ENCODE peak calls at places on chromosomes 11 and 22, in five cellular contexts. P is IMR-90, B is K562, W is suprapubic skin, L is HCT116. R is an unnamed sample.

GRCh38 chr22:18999416-18999815 is 63.3 kb upstream of the PRODH start:
- DNase-seq in P (no peak), B (no peak), W (no peak), L (no peak), R (no peak)

GRCh38 chr11:75689861-75690641 is 21.2 kb upstream of the MAP6 start:
- DNase-seq in P (no peak), B (peak), W (no peak), L (no peak), R (no peak)

GRCh38 chr22:32764330-32765116 is 37.0 kb upstream of the TIMP3 start:
- DNase-seq in P (peak), B (peak), W (peak), L (no peak), R (no peak)

GRCh38 chr11:12274558-12275197 is 102.7 kb upstream of the PARVA start:
- DNase-seq in P (peak), B (peak), W (peak), L (no peak), R (no peak)

GRCh38 chr22:43094085-43094484 is 4.9 kb upstream of the TTLL1 start:
- DNase-seq in P (peak), B (no peak), W (no peak), L (no peak), R (no peak)

GRCh38 chr11:37755526-37755925 is 1157.5 kb upstream of the RAG2 start:
- DNase-seq in P (no peak), B (no peak), W (no peak), L (no peak), R (no peak)

GRCh38 chr11:130313383-130314183 is 1.1 kb downstream of the ZBTB44 start:
- DNase-seq in P (peak), B (peak), W (no peak), L (no peak), R (no peak)

GRCh38 chr11:120034881-120035620 is 102.9 kb downstream of the TRIM29 start:
- DNase-seq in P (no peak), B (no peak), W (no peak), L (no peak), R (no peak)

GRCh38 chr11:133946541-133947297 is 10.0 kb downstream of the IGSF9B start:
- DNase-seq in P (no peak), B (no peak), W (no peak), L (no peak), R (no peak)

GRCh38 chr22:28442264-28442950 is 237.2 kb downstream of the TTC28 start:
- DNase-seq in P (peak), B (peak), W (peak), L (peak), R (peak)

GRCh38 chr22:36415415-36416168 is 27.8 kb upstream of the MYH9 start:
- DNase-seq in P (no peak), B (no peak), W (no peak), L (no peak), R (no peak)

GRCh38 chr22:22773979-22774738 is 113.5 kb upstream of the IGLL5 start:
- DNase-seq in P (no peak), B (no peak), W (no peak), L (no peak), R (no peak)

GRCh38 chr11:92298238-92298565 is 73.6 kb downstream of the FAT3 start:
- DNase-seq in P (no peak), B (no peak), W (no peak), L (no peak), R (no peak)

GRCh38 chr11:75603791-75604736 is 42.0 kb downstream of the SERPINH1 start:
- DNase-seq in P (peak), B (no peak), W (no peak), L (no peak), R (peak)

GRCh38 chr22:40178417-40179409 is 988 bp downstream of the TNRC6B start:
- DNase-seq in P (peak), B (peak), W (no peak), L (no peak), R (no peak)

GRCh38 chr11:74680703-74681531 is 50.3 kb downstream of the CHRDL2 start:
- DNase-seq in P (no peak), B (no peak), W (peak), L (no peak), R (no peak)

GRCh38 chr11:72972541-72973128 is 158.4 kb downstream of the ATG16L2 start:
- DNase-seq in P (peak), B (no peak), W (no peak), L (no peak), R (no peak)

GRCh38 chr11:123211134-123211879 is 16.3 kb upstream of the CLMP start:
- DNase-seq in P (no peak), B (no peak), W (no peak), L (no peak), R (no peak)

GRCh38 chr22:24580276-24580675 is 12.6 kb downstream of the LRRC75B start:
- DNase-seq in P (peak), B (no peak), W (no peak), L (no peak), R (no peak)

GRCh38 chr11:43852057-43852636 is 28.5 kb upstream of the ALKBH3 start:
- DNase-seq in P (peak), B (peak), W (no peak), L (peak), R (peak)

GRCh38 chr11:94629741-94630140 is 62.6 kb downstream of the PIWIL4 start:
- DNase-seq in P (no peak), B (no peak), W (no peak), L (no peak), R (no peak)

GRCh38 chr22:27405672-27406388 is 395.7 kb downstream of the MN1 start:
- DNase-seq in P (peak), B (peak), W (no peak), L (peak), R (peak)

GRCh38 chr11:10305964-10306918 is 1.4 kb downstream of the ADM start:
- DNase-seq in P (peak), B (no peak), W (no peak), L (no peak), R (no peak)
- TF ChIP-seq POLR2A in P (no peak), B (no peak), W (no peak), L (no peak), R (no peak)

GRCh38 chr22:46010951-46011626 is 34.1 kb upstream of the WNT7B start:
- DNase-seq in P (no peak), B (no peak), W (peak), L (no peak), R (no peak)

GRCh38 chr22:46012182-46012880 is 35.4 kb upstream of the WNT7B start:
- DNase-seq in P (no peak), B (no peak), W (peak), L (no peak), R (no peak)

GRCh38 chr22:46011627-46012181 is 34.7 kb upstream of the WNT7B start:
- DNase-seq in P (no peak), B (no peak), W (peak), L (no peak), R (no peak)

GRCh38 chr22:46012881-46013281 is 35.9 kb upstream of the WNT7B start:
- DNase-seq in P (no peak), B (no peak), W (peak), L (no peak), R (no peak)

DNA sequence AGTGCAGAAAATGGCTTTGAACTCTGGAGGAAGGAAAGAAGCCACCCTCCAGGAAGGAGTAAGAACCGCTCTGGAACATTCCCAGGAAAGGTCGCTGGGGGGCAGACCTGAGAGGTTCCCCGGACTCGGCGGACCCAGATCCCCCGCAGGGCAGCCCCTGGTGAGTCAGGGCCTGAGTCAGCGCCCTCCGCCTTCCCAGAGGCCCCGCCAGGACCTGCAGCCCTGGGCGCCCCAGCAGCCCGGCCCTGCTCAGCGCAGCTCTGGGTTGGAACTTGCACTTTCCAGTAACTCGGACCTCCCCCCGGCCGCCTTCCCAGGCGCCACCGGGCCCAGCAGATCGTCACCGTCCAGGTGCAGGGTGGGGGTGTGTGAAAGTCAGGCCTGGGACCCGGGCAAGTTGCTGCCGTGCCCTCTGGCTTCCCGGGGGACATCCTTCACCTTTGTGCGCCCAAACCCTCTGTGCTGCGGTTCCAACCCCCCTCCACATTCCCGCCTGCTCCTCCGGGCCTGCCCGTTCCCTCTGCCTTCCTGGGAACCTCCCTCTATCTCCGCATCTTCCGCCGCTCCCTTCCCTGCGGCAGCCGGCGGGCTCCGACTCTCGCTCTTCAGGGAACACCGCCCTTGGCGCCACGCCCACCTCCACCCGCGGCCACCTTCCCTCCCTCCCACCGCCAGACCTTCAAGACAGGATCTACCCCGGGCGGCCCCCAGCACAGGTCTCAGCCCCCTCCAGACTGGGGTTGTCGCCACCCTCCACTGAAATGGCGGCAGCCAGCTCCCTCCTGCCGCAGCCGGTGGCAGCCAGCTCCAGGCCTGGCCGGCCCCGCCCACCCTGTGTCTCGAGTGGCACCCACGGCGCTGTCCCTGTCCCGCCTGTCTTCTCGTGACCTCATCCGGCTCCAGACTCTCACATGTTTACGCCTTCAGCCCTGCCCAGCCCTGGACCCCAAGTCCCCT is 36.8 kb upstream of the WNT7B start:
- DNase-seq in P (peak), B (peak), W (peak), L (peak), R (peak)
- TF ChIP-seq POLR2A in P (peak), B (peak), W (no peak), L (peak), R (peak)

GRCh38 chr11:47187723-47188122 is 1.5 kb upstream of the PACSIN3 start:
- DNase-seq in P (no peak), B (no peak), W (no peak), L (no peak), R (no peak)

GRCh38 chr11:47188262-47188661 is 2.0 kb upstream of the PACSIN3 start:
- DNase-seq in P (no peak), B (no peak), W (no peak), L (no peak), R (no peak)

GRCh38 chr11:47185305-47186075 is 744 bp downstream of the PACSIN3 start:
- DNase-seq in P (peak), B (peak), W (no peak), L (no peak), R (no peak)

GRCh38 chr11:47186076-47186936 is at the start of gene PACSIN3:
- DNase-seq in P (peak), B (peak), W (no peak), L (no peak), R (peak)

DNA sequence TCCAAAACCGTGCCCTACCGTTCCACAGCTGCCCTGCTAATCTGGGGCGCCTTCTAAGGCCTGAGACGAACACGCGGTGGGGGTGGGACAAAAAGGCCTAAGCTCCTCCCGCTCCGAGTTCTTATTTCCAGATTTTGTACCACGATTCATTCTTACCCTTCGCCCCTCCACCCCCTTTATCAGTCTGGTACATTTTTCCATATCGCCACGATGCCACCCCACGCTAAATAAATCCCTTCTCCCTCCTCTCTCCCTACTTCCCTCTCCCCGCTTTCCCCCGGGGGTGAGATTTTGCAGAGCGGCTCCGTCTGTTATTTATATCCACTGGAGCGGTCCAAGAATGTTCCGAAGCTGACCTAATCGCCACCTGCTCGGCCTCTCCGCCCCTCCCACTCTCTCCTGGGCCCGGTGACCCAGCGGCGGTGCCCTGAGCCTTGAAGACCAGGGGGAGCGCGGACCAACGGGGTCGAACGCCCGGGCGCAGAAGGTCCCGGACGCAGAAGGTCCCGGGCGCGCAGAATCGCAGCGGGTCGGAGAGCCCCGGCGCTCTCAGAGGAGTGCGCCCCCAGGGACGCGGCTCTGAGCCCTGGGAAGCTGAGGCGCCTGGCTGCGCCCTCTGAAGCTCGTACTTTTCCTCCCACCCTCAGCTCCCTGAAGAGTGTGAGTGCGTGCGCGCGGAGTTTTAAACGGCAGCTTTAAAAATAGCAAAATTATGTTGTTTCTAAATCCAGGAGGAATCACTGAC is 875 bp upstream of the PACSIN3 start:
- DNase-seq in P (peak), B (peak), W (no peak), L (no peak), R (no peak)
- TF ChIP-seq POLR2A in P (no peak), B (no peak), W (no peak), L (peak), R (no peak)

GRCh38 chr11:61855939-61856730 is 28.0 kb downstream of the FADS2 start:
- DNase-seq in P (peak), B (no peak), W (no peak), L (no peak), R (no peak)

GRCh38 chr11:61853698-61854169 is 25.6 kb downstream of the FADS2 start:
- DNase-seq in P (no peak), B (no peak), W (no peak), L (no peak), R (no peak)

GRCh38 chr11:61851900-61852295 is 23.8 kb downstream of the FADS2 start:
- DNase-seq in P (no peak), B (no peak), W (no peak), L (no peak), R (no peak)

GRCh38 chr11:61854966-61855714 is 27.0 kb downstream of the FADS2 start:
- DNase-seq in P (no peak), B (no peak), W (no peak), L (no peak), R (no peak)

DNA sequence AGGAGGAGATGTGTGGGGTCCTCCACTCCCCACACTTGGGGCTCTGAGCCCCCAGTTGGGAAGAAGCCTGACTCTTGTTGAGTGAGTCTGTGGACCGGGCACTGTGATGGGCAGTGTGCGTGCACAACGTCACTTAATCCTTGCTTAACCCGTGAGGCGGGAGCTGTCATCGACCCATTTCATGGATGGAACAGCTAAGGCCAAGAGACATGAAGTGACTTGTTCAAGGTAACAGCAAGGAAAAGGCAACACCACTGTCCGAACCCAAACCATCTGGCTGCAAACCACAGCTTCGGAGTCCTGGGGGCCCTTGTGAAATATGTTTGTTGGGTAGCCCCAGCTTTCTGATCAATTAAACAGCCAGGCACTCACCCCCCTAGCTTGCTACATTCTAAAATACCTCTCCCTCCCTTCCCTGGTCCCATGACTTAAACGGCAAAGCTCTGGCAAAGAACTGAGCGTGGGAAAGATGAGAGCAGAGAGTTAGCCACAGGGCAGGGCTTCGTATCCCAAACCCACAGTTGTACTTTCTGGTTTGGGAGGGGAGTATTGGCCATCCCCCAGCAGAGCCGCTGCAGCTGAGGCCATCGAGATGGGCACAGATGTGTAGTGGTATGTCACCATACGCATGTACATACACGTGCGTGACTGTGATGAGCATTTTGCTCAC is 26.2 kb downstream of the FADS2 start:
- DNase-seq in P (no peak), B (no peak), W (no peak), L (no peak), R (no peak)
- TF ChIP-seq POLR2A in P (no peak), B (no peak), W (no peak), L (no peak), R (no peak)